ENCODE peak calls at places on chromosome 17, in six cellular contexts. H is lower lobe of right lung; O is stimulated activated CD4-positive, alpha-beta T cell treated with anti-CD3 and anti-CD28 coated beads, Interleukin-1b, Interleukin-23, amount 100 ng/mL, for 1 hour; A is left kidney; C is left cardiac atrium; M is breast epithelium. D is an unnamed sample.

GRCh38 chr17:2083613-2084128 is 28.8 kb downstream of the HIC1 start:
- DNase-seq in O (no peak), A (no peak), C (no peak), H (peak), M (peak), D (no peak)

GRCh38 chr17:64519601-64520000 is 12.8 kb downstream of the CEP95 start:
- DNase-seq in O (no peak), A (no peak), H (no peak), C (no peak), M (no peak), D (no peak)

GRCh38 chr17:6365187-6365943 is 69.6 kb downstream of the AIPL1 start:
- DNase-seq in M (no peak), H (no peak), O (no peak), C (no peak), A (no peak), D (no peak)

GRCh38 chr17:253091-253846 is 71.8 kb upstream of the DOC2B start:
- DNase-seq in H (peak), A (no peak), O (no peak), C (peak), M (no peak), D (no peak)

GRCh38 chr17:72139213-72139612 is 18.4 kb downstream of the SOX9 start:
- DNase-seq in M (no peak), A (no peak), C (no peak), O (no peak), H (no peak), D (no peak)

GRCh38 chr17:39926588-39927100 is 757 bp downstream of the ORMDL3 start:
- DNase-seq in A (peak), O (peak), H (peak), C (peak), M (peak), D (no peak)

GRCh38 chr17:305090-305976 is 47.3 kb downstream of the RPH3AL start:
- DNase-seq in C (peak), O (no peak), H (peak), M (no peak), A (peak), D (no peak)

GRCh38 chr17:45149669-45150603 is 1.7 kb downstream of the HEXIM1 start:
- DNase-seq in H (peak), O (no peak), A (peak), C (peak), M (peak), D (no peak)

GRCh38 chr17:46138470-46138869 is 54.8 kb downstream of the KANSL1 start:
- DNase-seq in M (no peak), C (no peak), O (no peak), A (no peak), H (no peak), D (no peak)

D was measured in SW 1271.